ENCODE peak calls at places on chromosomes 4 and X, in four cellular contexts. One of them, this sample, is unnamed.

GRCh38 chrX:48715876-48716502 is 19.5 kb downstream of the SUV39H1 start:
- DNase-seq in heart right ventricle: no peak
- DNase-seq in neural progenitor cell: no peak
- DNase-seq in head of caudate nucleus: no peak
- DNase-seq in this sample: no peak

GRCh38 chr4:173288296-173288695 is 45.9 kb downstream of the HMGB2 start:
- DNase-seq in neural progenitor cell: peak
- DNase-seq in heart right ventricle: no peak
- DNase-seq in head of caudate nucleus: peak
- DNase-seq in this sample: peak

GRCh38 chrX:39577976-39578962 is 519.5 kb downstream of the BCOR start:
- DNase-seq in head of caudate nucleus: no peak
- DNase-seq in neural progenitor cell: no peak
- DNase-seq in heart right ventricle: peak
- DNase-seq in this sample: no peak

GRCh38 chr4:142984871-142985585 is 138.9 kb upstream of the INPP4B start:
- DNase-seq in neural progenitor cell: peak
- DNase-seq in head of caudate nucleus: no peak
- DNase-seq in heart right ventricle: no peak
- DNase-seq in this sample: no peak

GRCh38 chr4:33493231-33493630 is 2751.1 kb downstream of the ARAP2 start:
- DNase-seq in head of caudate nucleus: no peak
- DNase-seq in heart right ventricle: no peak
- DNase-seq in neural progenitor cell: no peak
- DNase-seq in this sample: no peak

GRCh38 chr4:71602271-71602890 is 181.5 kb downstream of the GC start:
- DNase-seq in neural progenitor cell: no peak
- DNase-seq in heart right ventricle: no peak
- DNase-seq in head of caudate nucleus: no peak
- DNase-seq in this sample: no peak

GRCh38 chr4:16077786-16078185 is 6.0 kb downstream of the PROM1 start:
- DNase-seq in neural progenitor cell: no peak
- DNase-seq in head of caudate nucleus: no peak
- DNase-seq in heart right ventricle: no peak
- DNase-seq in this sample: no peak

GRCh38 chrX:44061940-44062339 is 88.8 kb upstream of the NDP start:
- DNase-seq in head of caudate nucleus: no peak
- DNase-seq in neural progenitor cell: no peak
- DNase-seq in heart right ventricle: no peak
- DNase-seq in this sample: no peak

GRCh38 chr4:59608466-59608865 is 1591.7 kb upstream of the ADGRL3 start:
- DNase-seq in neural progenitor cell: no peak
- DNase-seq in head of caudate nucleus: no peak
- DNase-seq in heart right ventricle: no peak
- DNase-seq in this sample: no peak

GRCh38 chr4:65654976-65655375 is 15.3 kb downstream of the EPHA5 start:
- DNase-seq in head of caudate nucleus: no peak
- DNase-seq in heart right ventricle: no peak
- DNase-seq in neural progenitor cell: no peak
- DNase-seq in this sample: no peak

GRCh38 chr4:3411676-3412075 is 30.1 kb upstream of the HGFAC start:
- DNase-seq in head of caudate nucleus: peak
- DNase-seq in neural progenitor cell: no peak
- DNase-seq in heart right ventricle: peak
- DNase-seq in this sample: no peak

GRCh38 chr4:122617597-122618593 is 3.0 kb downstream of the IL21 start:
- DNase-seq in heart right ventricle: no peak
- DNase-seq in neural progenitor cell: no peak
- DNase-seq in head of caudate nucleus: no peak
- DNase-seq in this sample: no peak

GRCh38 chrX:15163131-15163530 is 106.8 kb downstream of the ASB9 start:
- DNase-seq in neural progenitor cell: no peak
- DNase-seq in head of caudate nucleus: no peak
- DNase-seq in heart right ventricle: no peak
- DNase-seq in this sample: no peak

GRCh38 chr4:71201817-71202576 is 136.8 kb upstream of the SLC4A4 start:
- DNase-seq in neural progenitor cell: no peak
- DNase-seq in heart right ventricle: no peak
- DNase-seq in head of caudate nucleus: no peak
- DNase-seq in this sample: no peak

GRCh38 chrX:88202149-88202548 is 544.9 kb upstream of the CPXCR1 start:
- DNase-seq in neural progenitor cell: peak
- DNase-seq in head of caudate nucleus: no peak
- DNase-seq in heart right ventricle: no peak
- DNase-seq in this sample: no peak

GRCh38 chr4:74223098-74223497 is 65.2 kb downstream of the MTHFD2L start:
- DNase-seq in heart right ventricle: no peak
- DNase-seq in neural progenitor cell: no peak
- DNase-seq in head of caudate nucleus: no peak
- DNase-seq in this sample: no peak

GRCh38 chrX:153245288-153245731 is 66.2 kb downstream of the MAGEA1 start:
- DNase-seq in neural progenitor cell: peak
- DNase-seq in head of caudate nucleus: no peak
- DNase-seq in heart right ventricle: no peak
- DNase-seq in this sample: no peak

GRCh38 chr4:185838514-185839203 is 26.7 kb upstream of the SORBS2 start:
- DNase-seq in neural progenitor cell: no peak
- DNase-seq in heart right ventricle: no peak
- DNase-seq in head of caudate nucleus: no peak
- DNase-seq in this sample: no peak

GRCh38 chr4:53905935-53906377 is 158.4 kb downstream of the CHIC2 start:
- DNase-seq in neural progenitor cell: peak
- DNase-seq in heart right ventricle: peak
- DNase-seq in head of caudate nucleus: no peak
- DNase-seq in this sample: peak

GRCh38 chr4:168601899-168602298 is 105.0 kb downstream of the PALLD start:
- DNase-seq in neural progenitor cell: no peak
- DNase-seq in head of caudate nucleus: no peak
- DNase-seq in heart right ventricle: no peak
- DNase-seq in this sample: no peak

GRCh38 chr4:176437756-176438155 is 118.0 kb downstream of the SPCS3 start:
- DNase-seq in neural progenitor cell: no peak
- DNase-seq in head of caudate nucleus: no peak
- DNase-seq in heart right ventricle: no peak
- DNase-seq in this sample: no peak

GRCh38 chrX:39895228-39896110 is 202.3 kb downstream of the BCOR start:
- DNase-seq in head of caudate nucleus: no peak
- DNase-seq in neural progenitor cell: no peak
- DNase-seq in heart right ventricle: no peak
- DNase-seq in this sample: peak

GRCh38 chrX:40173662-40174593 is 76.2 kb upstream of the BCOR start:
- DNase-seq in neural progenitor cell: peak
- DNase-seq in heart right ventricle: peak
- DNase-seq in head of caudate nucleus: no peak
- DNase-seq in this sample: no peak

GRCh38 chr4:33080262-33080661 is 2360.1 kb downstream of the PCDH7 start:
- DNase-seq in head of caudate nucleus: no peak
- DNase-seq in neural progenitor cell: peak
- DNase-seq in heart right ventricle: no peak
- DNase-seq in this sample: no peak

GRCh38 chrX:103254171-103254824 is 657 bp downstream of the TCEAL8 start:
- DNase-seq in neural progenitor cell: peak
- DNase-seq in heart right ventricle: peak
- DNase-seq in head of caudate nucleus: peak
- DNase-seq in this sample: peak

GRCh38 chrX:112067601-112068000 is 15.0 kb downstream of the TRPC5 start:
- DNase-seq in heart right ventricle: no peak
- DNase-seq in head of caudate nucleus: no peak
- DNase-seq in neural progenitor cell: no peak
- DNase-seq in this sample: no peak

GRCh38 chr4:139282375-139283075 is 2.5 kb upstream of the MGARP start:
- DNase-seq in heart right ventricle: no peak
- DNase-seq in head of caudate nucleus: no peak
- DNase-seq in neural progenitor cell: no peak
- DNase-seq in this sample: no peak

This sample was measured in left colon.